ENCODE peak calls at places on chromosome 16, in four cellular contexts. J, Y, B and V are unnamed samples.

GRCh38 chr16:67398546-67399217 is 5.4 kb upstream of the TPPP3 start:
- DNase-seq in J (no peak), Y (no peak), B (no peak), V (no peak)

GRCh38 chr16:71501562-71501961 is 12.4 kb upstream of the ZNF19 start:
- DNase-seq in J (no peak), Y (no peak), B (no peak), V (no peak)

GRCh38 chr16:55042556-55043432 is 112.1 kb downstream of the IRX5 start:
- DNase-seq in J (no peak), Y (no peak), B (no peak), V (no peak)

GRCh38 chr16:89314858-89315257 is 97.4 kb downstream of the ZNF778 start:
- DNase-seq in J (no peak), Y (no peak), B (no peak), V (no peak)

GRCh38 chr16:11875721-11876120 is 24.4 kb upstream of the RSL1D1 start:
- DNase-seq in J (no peak), Y (no peak), B (no peak), V (no peak)

GRCh38 chr16:2603165-2604015 is 65.6 kb downstream of the PDPK1 start:
- DNase-seq in J (peak), Y (peak), B (peak), V (peak)

GRCh38 chr16:73228649-73229048 is 180.7 kb upstream of the ZFHX3 start:
- DNase-seq in J (no peak), Y (no peak), B (no peak), V (no peak)

GRCh38 chr16:27759301-27759871 is 209.4 kb downstream of the KATNIP start:
- DNase-seq in J (no peak), Y (no peak), B (no peak), V (no peak)

GRCh38 chr16:74709477-74709877 is 8.8 kb upstream of the MLKL start:
- DNase-seq in J (peak), Y (peak), B (no peak), V (peak)

GRCh38 chr16:48511716-48512115 is 98.3 kb downstream of the N4BP1 start:
- DNase-seq in J (no peak), Y (no peak), B (no peak), V (no peak)

GRCh38 chr16:22721497-22722100 is 92.4 kb upstream of the HS3ST2 start:
- DNase-seq in J (no peak), Y (no peak), B (no peak), V (no peak)

GRCh38 chr16:11473728-11474127 is 113.0 kb downstream of the LITAF start:
- DNase-seq in J (no peak), Y (no peak), B (no peak), V (no peak)

GRCh38 chr16:54697677-54698076 is 233.0 kb upstream of the IRX5 start:
- DNase-seq in J (no peak), Y (no peak), B (no peak), V (no peak)

DNA sequence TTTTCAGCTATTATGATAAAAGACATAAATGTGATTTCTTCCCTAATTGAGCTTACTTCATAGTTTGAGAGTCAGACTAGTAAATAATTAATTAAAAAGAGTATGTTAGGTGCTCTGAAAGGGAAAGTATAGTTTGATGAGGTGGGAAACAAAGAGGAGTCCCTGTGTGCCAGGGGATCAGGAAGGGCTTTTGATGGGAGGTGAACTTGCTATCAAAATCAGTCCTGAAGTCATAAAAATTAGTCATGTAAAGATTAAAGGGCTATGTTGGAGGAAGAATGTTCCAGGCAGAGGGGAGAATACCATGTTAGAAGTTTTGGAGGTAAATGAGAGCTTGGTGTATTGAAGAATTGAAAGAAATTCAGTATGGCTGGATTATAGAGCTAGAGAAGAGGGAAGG is 31.0 kb downstream of the NFAT5 start:
- DNase-seq in J (no peak), Y (no peak), B (no peak), V (no peak)
- TF ChIP-seq SPI1 in J (no peak), Y (no peak), B (no peak), V (no peak)

GRCh38 chr16:80323808-80324195 is 217.0 kb upstream of the DYNLRB2 start:
- DNase-seq in J (no peak), Y (no peak), B (no peak), V (no peak)
- TF ChIP-seq SPI1 in J (no peak), Y (no peak), B (no peak), V (no peak)

GRCh38 chr16:57023541-57024249 is 34.3 kb downstream of the NLRC5 start:
- DNase-seq in J (no peak), Y (no peak), B (no peak), V (no peak)
- TF ChIP-seq SPI1 in J (no peak), Y (no peak), B (no peak), V (no peak)

GRCh38 chr16:85003723-85004586 is 7.4 kb downstream of the ZDHHC7 start:
- DNase-seq in J (no peak), Y (no peak), B (no peak), V (no peak)

GRCh38 chr16:85007815-85008214 is 3.5 kb downstream of the ZDHHC7 start:
- DNase-seq in J (no peak), Y (no peak), B (no peak), V (no peak)

GRCh38 chr16:85006639-85007038 is 4.7 kb downstream of the ZDHHC7 start:
- DNase-seq in J (no peak), Y (no peak), B (no peak), V (no peak)

GRCh38 chr16:85004587-85005205 is 6.6 kb downstream of the ZDHHC7 start:
- DNase-seq in J (no peak), Y (no peak), B (no peak), V (no peak)

DNA sequence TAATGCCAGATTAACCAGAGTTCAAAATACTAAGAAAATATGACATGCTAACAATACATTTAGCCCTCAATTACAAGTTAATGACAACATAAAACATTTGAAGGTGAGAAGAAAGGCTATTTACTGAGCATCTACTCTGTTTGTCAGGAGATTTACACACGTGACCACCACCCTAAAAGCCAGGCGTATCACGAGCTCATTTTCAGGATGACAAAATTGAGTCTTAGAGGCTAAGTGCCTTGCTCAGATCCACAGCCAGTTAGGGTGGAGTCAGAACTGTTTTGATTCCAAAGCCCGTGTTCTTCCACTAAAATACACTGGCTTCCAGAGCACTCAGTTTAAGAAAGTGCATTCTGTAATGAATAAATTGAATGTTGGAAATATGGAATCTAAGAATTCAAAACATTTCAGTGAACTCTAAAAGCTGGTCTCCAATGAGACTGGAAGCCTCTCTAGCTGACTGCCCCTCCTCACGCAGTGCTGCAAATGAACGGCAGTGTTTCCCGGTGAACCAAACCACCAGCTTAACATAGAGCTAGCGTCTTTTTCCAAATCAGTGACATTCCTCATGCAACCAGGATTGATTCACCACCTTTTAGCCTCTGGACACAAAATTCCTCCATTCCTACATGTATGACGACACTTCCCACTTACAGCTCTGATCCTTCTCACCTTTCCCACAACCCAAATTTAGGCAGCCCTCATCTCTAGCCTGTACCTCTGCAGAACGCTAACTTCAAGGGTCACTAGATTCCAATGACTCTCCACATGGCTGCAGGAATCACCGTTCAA is 5.9 kb downstream of the ZDHHC7 start:
- DNase-seq in J (no peak), Y (no peak), B (no peak), V (no peak)
- TF ChIP-seq SPI1 in J (no peak), Y (no peak), B (no peak), V (no peak)

GRCh38 chr16:29825145-29826044 is 5.1 kb downstream of the MVP start:
- DNase-seq in J (peak), Y (peak), B (no peak), V (no peak)
- TF ChIP-seq SPI1 in J (no peak), Y (no peak), B (no peak), V (no peak)

GRCh38 chr16:20766294-20766693 is 2.5 kb downstream of the ACSM3 start:
- DNase-seq in J (no peak), Y (no peak), B (no peak), V (no peak)
- TF ChIP-seq SPI1 in J (no peak), Y (no peak), B (no peak), V (no peak)